ENCODE peak calls at places on chromosomes 4 and X, in four cellular contexts. One of them, this sample, is unnamed.

GRCh38 chrX:150869450-150869849 is 29.0 kb downstream of the CD99L2 start:
- DNase-seq in GM12878: no peak
- DNase-seq in K562: no peak
- DNase-seq in HepG2: no peak
- DNase-seq in this sample: no peak

GRCh38 chr4:31021008-31021407 is 300.8 kb downstream of the PCDH7 start:
- DNase-seq in HepG2: no peak
- DNase-seq in K562: no peak
- DNase-seq in GM12878: no peak
- DNase-seq in this sample: no peak

GRCh38 chr4:159791334-159791733 is 688.5 kb downstream of the RAPGEF2 start:
- DNase-seq in K562: no peak
- DNase-seq in GM12878: no peak
- DNase-seq in HepG2: no peak
- DNase-seq in this sample: no peak

GRCh38 chr4:188437535-188437934 is 298.3 kb downstream of the TRIML1 start:
- DNase-seq in HepG2: no peak
- DNase-seq in K562: no peak
- DNase-seq in GM12878: no peak
- DNase-seq in this sample: no peak

GRCh38 chrX:2391869-2392606 is 108.7 kb downstream of the DHRSX start:
- DNase-seq in HepG2: peak
- DNase-seq in GM12878: no peak
- DNase-seq in K562: no peak
- DNase-seq in this sample: peak

GRCh38 chrX:120302434-120302833 is 8.8 kb downstream of the TMEM255A start:
- DNase-seq in K562: no peak
- DNase-seq in HepG2: no peak
- DNase-seq in GM12878: peak
- DNase-seq in this sample: peak

GRCh38 chrX:46561931-46562721 is 11.4 kb upstream of the CHST7 start:
- DNase-seq in GM12878: peak
- DNase-seq in HepG2: no peak
- DNase-seq in K562: no peak
- DNase-seq in this sample: no peak

GRCh38 chr4:127479031-127479622 is 153.6 kb upstream of the INTU start:
- DNase-seq in K562: peak
- DNase-seq in GM12878: no peak
- DNase-seq in HepG2: peak
- DNase-seq in this sample: no peak

GRCh38 chrX:56783450-56783831 is 54.4 kb downstream of the NBDY start:
- DNase-seq in HepG2: no peak
- DNase-seq in GM12878: peak
- DNase-seq in K562: no peak
- DNase-seq in this sample: peak

GRCh38 chr4:128524311-128524710 is 236.7 kb upstream of the PGRMC2 start:
- DNase-seq in HepG2: no peak
- DNase-seq in K562: no peak
- DNase-seq in GM12878: no peak
- DNase-seq in this sample: no peak

GRCh38 chr4:3372933-3373465 is 68.8 kb upstream of the HGFAC start:
- DNase-seq in K562: no peak
- DNase-seq in HepG2: no peak
- DNase-seq in GM12878: peak
- DNase-seq in this sample: no peak

GRCh38 chr4:36722986-36723385 is 441.6 kb downstream of the DTHD1 start:
- DNase-seq in GM12878: no peak
- DNase-seq in K562: no peak
- DNase-seq in HepG2: no peak
- DNase-seq in this sample: no peak

GRCh38 chr4:54439831-54440243 is 210.7 kb downstream of the PDGFRA start:
- DNase-seq in K562: peak
- DNase-seq in HepG2: no peak
- DNase-seq in GM12878: no peak
- DNase-seq in this sample: no peak

GRCh38 chr4:22842360-22842759 is 149.6 kb downstream of the GBA3 start:
- DNase-seq in HepG2: no peak
- DNase-seq in GM12878: no peak
- DNase-seq in K562: no peak
- DNase-seq in this sample: no peak

GRCh38 chrX:153598541-153599191 is at the start of gene CCNQ:
- DNase-seq in K562: peak
- DNase-seq in GM12878: no peak
- DNase-seq in HepG2: no peak
- DNase-seq in this sample: peak

GRCh38 chr4:165768281-165768680 is 104.8 kb upstream of the TLL1 start:
- DNase-seq in GM12878: no peak
- DNase-seq in HepG2: no peak
- DNase-seq in K562: no peak
- DNase-seq in this sample: no peak

GRCh38 chr4:185590982-185591381 is 55.7 kb upstream of the PDLIM3 start:
- DNase-seq in HepG2: no peak
- DNase-seq in K562: no peak
- DNase-seq in GM12878: no peak
- DNase-seq in this sample: no peak

GRCh38 chr4:185592845-185593488 is 57.7 kb upstream of the PDLIM3 start:
- DNase-seq in K562: no peak
- DNase-seq in GM12878: no peak
- DNase-seq in HepG2: no peak
- DNase-seq in this sample: no peak

GRCh38 chr4:185592438-185592837 is 57.1 kb upstream of the PDLIM3 start:
- DNase-seq in GM12878: no peak
- DNase-seq in HepG2: no peak
- DNase-seq in K562: no peak
- DNase-seq in this sample: no peak

GRCh38 chr4:185589067-185589844 is 53.9 kb upstream of the PDLIM3 start:
- DNase-seq in GM12878: no peak
- DNase-seq in K562: no peak
- DNase-seq in HepG2: no peak
- DNase-seq in this sample: no peak

GRCh38 chr4:185591679-185592141 is 56.4 kb upstream of the PDLIM3 start:
- DNase-seq in K562: no peak
- DNase-seq in HepG2: peak
- DNase-seq in GM12878: no peak
- DNase-seq in this sample: no peak
- TF ChIP-seq CREM in K562: no peak
- TF ChIP-seq CREM in HepG2: peak
- TF ChIP-seq CREM in GM12878: no peak
- TF ChIP-seq CREM in this sample: no peak

DNA sequence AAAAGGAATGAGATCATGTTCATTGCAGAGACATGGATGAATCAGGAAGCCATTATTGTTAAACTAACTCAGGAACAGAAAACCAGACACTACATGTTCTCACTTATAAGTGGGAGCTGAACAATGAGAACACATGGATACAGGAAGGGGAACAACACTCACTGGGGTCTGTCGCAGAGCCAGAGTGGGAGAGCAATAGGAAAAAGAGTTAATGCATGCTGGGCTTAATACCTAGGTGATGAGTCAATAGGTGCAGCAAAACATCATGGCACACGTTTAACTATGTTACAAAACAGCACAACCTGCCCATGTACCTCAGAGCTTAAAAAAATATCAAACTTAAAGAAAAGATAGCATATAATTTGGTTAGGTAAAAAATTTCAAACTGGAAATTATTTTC is 281.4 kb downstream of the PABPC4L start:
- DNase-seq in GM12878: no peak
- DNase-seq in K562: no peak
- DNase-seq in HepG2: no peak
- DNase-seq in this sample: no peak
- TF ChIP-seq CREM in GM12878: no peak
- TF ChIP-seq CREM in K562: no peak
- TF ChIP-seq CREM in HepG2: no peak
- TF ChIP-seq CREM in this sample: no peak

GRCh38 chr4:79757580-79757979 is 315.4 kb downstream of the ANTXR2 start:
- DNase-seq in HepG2: no peak
- DNase-seq in GM12878: no peak
- DNase-seq in K562: no peak
- DNase-seq in this sample: no peak
- TF ChIP-seq CREM in HepG2: no peak
- TF ChIP-seq CREM in GM12878: no peak
- TF ChIP-seq CREM in K562: no peak
- TF ChIP-seq CREM in this sample: no peak

DNA sequence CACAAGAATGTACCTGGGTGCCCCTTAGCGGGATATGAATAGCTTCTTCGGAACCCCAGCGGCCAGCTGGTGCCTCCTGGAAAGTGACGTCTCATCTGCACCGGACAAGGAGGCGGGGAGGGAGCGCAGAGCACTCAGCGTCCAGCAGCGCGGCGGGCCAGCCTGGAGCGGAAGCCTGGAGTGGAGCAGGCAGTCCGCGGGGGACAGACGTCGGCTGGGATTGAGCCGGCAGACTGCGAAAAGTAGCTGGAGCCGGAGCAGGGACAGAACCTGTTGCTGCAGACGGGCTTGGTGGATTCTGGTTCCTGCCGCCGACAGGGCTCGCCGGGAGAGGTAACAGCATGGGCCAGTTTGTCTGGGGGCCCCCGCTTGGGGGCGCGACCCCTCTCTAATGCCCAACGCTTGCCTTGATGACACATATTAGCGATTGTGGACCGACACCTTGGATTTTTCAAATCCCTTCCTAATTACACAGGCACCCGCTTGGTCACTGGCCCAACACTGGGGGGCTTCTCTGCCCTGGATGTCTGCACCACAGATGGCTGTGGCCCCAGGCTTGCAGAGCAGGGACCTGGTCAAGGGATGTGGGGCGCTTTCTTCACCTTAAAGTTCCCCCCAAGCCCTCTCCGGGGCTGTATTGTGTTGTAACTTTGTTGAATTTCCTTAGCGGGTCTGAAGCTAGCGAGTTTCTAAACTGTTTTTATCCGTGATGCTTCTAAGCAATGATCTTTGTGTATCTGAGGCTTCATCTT is at the start of gene NPFFR2:
- DNase-seq in HepG2: no peak
- DNase-seq in GM12878: no peak
- DNase-seq in K562: peak
- DNase-seq in this sample: peak
- TF ChIP-seq CREM in HepG2: no peak
- TF ChIP-seq CREM in GM12878: no peak
- TF ChIP-seq CREM in K562: no peak
- TF ChIP-seq CREM in this sample: no peak

DNA sequence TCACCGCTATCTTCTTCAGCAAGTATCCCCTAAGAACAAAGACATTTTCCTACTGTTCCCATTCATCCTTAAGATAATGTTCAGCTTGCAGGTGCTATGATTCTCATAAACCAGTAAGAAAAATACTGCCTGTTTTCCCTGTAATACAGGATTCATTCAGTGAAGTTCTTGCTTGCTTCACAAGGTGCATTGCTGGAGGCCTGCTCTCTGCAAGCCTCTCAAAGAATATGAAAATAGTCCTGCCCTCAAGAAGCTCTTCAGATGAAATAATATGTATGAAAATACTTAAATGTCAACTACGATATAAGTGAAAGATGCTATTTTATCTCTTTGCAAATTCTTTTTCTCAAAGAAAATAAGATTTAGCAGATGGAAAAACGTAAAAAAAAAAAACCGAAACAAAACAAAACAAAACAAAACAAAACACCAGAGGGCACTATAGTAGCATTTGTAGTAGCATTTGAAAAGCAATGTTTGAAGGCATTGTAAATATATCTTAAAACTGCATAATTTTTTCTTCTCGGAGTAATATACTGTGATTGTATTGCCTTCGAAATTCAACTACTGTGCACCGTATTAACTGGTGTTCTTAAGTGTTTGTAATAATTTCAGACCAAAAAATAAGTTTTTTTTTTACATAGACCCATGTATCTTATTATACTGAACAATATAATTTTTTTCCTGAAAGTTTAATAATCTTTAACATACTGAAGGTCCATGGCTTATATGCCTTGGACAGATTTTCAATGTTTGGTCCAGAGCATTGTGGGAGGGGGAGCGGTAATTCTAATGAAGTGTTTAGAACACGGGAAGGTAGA is 26.0 kb downstream of the ADH4 start:
- DNase-seq in K562: no peak
- DNase-seq in GM12878: no peak
- DNase-seq in HepG2: peak
- DNase-seq in this sample: no peak
- TF ChIP-seq CREM in K562: no peak
- TF ChIP-seq CREM in GM12878: no peak
- TF ChIP-seq CREM in HepG2: no peak
- TF ChIP-seq CREM in this sample: no peak

DNA sequence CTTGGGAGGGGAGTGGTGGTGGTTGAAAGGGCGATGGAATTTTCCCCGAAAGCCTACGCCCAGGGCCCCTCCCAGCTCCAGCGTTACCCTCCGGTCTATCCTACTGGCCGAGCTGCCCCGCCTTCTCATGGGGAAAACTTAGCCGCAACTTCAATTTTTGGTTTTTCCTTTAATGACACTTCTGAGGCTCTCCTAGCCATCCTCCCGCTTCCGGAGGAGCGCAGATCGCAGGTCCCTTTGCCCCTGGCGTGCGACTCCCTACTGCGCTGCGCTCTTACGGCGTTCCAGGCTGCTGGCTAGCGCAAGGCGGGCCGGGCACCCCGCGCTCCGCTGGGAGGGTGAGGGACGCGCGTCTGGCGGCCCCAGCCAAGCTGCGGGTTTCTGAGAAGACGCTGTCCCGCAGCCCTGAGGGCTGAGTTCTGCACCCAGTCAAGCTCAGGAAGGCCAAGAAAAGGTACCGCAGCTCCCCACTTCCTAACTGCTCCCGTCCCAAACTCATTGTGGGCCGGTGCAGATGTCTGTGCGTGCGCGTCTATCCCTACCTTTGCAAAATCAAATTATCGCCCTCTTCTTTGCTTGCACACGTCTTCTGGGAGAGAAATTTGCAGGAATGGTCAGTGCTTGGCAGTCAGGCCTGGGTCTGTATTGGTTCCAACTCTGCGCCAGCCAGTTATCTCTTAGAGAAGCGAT is 533 bp downstream of the IL15 start:
- DNase-seq in GM12878: no peak
- DNase-seq in K562: peak
- DNase-seq in HepG2: no peak
- DNase-seq in this sample: peak
- TF ChIP-seq CREM in GM12878: peak
- TF ChIP-seq CREM in K562: no peak
- TF ChIP-seq CREM in HepG2: no peak
- TF ChIP-seq CREM in this sample: no peak

GRCh38 chrX:44997282-44997813 is 124.4 kb downstream of the KDM6A start:
- DNase-seq in GM12878: no peak
- DNase-seq in K562: no peak
- DNase-seq in HepG2: no peak
- DNase-seq in this sample: no peak
- TF ChIP-seq CREM in GM12878: no peak
- TF ChIP-seq CREM in K562: no peak
- TF ChIP-seq CREM in HepG2: no peak
- TF ChIP-seq CREM in this sample: no peak

GRCh38 chr4:138400528-138400927 is 158.4 kb upstream of the SLC7A11 start:
- DNase-seq in K562: no peak
- DNase-seq in HepG2: no peak
- DNase-seq in GM12878: no peak
- DNase-seq in this sample: no peak
- TF ChIP-seq CREM in K562: no peak
- TF ChIP-seq CREM in HepG2: no peak
- TF ChIP-seq CREM in GM12878: no peak
- TF ChIP-seq CREM in this sample: no peak

This sample was measured in WTC11.